ENCODE peak calls at places on chromosome 1, in ten cellular contexts. Z is astrocyte of the spinal cord, I is cardiac fibroblast, V is mucosa of descending colon, R is WERI-Rb-1, H is ovary, P is transverse colon, W is mammary epithelial cell, Q is cardiac muscle cell, E is fibroblast of lung. F is an unnamed sample.

GRCh38 chr1:218803351-218803997 is 370.2 kb upstream of the LYPLAL1 start:
- DNase-seq in Z (no peak), H (no peak), V (no peak), I (no peak), Q (no peak), R (no peak), E (no peak), W (no peak), P (no peak), F (no peak)

GRCh38 chr1:93083979-93084378 is 4.9 kb downstream of the MTF2 start:
- DNase-seq in E (no peak), P (no peak), I (no peak), Z (no peak), V (no peak), R (no peak), Q (no peak), H (no peak), W (no peak), F (no peak)

GRCh38 chr1:32068891-32069590 is 3.7 kb upstream of the TMEM39B start:
- DNase-seq in V (no peak), P (no peak), R (no peak), Q (no peak), E (peak; percentile 76), Z (peak; percentile 62), W (peak; percentile 57), H (no peak), I (peak; percentile 65), F (no peak)

GRCh38 chr1:160148121-160148520 is 3.3 kb upstream of the ATP1A4 start:
- DNase-seq in H (no peak), I (no peak), Z (no peak), R (no peak), W (no peak), P (no peak), Q (no peak), E (no peak), V (no peak), F (no peak)

GRCh38 chr1:206905295-206906164 is 8.3 kb downstream of the IL24 start:
- DNase-seq in I (peak; percentile 99), V (no peak), P (no peak), Z (peak; percentile 74), E (peak; percentile 94), W (peak; percentile 97), R (no peak), H (no peak), Q (no peak), F (no peak)

GRCh38 chr1:211973541-211973940 is 61.8 kb downstream of the INTS7 start:
- DNase-seq in I (no peak), W (no peak), P (no peak), Z (no peak), Q (no peak), V (no peak), E (no peak), R (no peak), H (no peak), F (no peak)

GRCh38 chr1:20100632-20101355 is 18.5 kb downstream of the PLA2G2D start:
- DNase-seq in H (peak; percentile 53), W (peak; percentile 57), Z (peak; percentile 46), R (peak; percentile 52), Q (peak; percentile 68), V (peak; percentile 47), E (peak; percentile 64), I (peak; percentile 73), P (peak; percentile 46), F (peak; percentile 53)

GRCh38 chr1:54404939-54405880 is 984 bp downstream of the SSBP3 start:
- DNase-seq in Z (no peak), Q (peak; percentile 44), P (peak; percentile 41), H (peak; percentile 50), V (peak; percentile 66), E (peak; percentile 15), R (peak; percentile 42), I (peak; percentile 15), W (peak; percentile 42), F (peak; percentile 33)

GRCh38 chr1:161158316-161159016 is 834 bp upstream of the USP21 start:
- DNase-seq in P (no peak), W (no peak), V (no peak), E (no peak), Q (no peak), R (no peak), H (no peak), I (no peak), Z (no peak), F (no peak)

GRCh38 chr1:161160763-161161162 is 1.5 kb downstream of the USP21 start:
- DNase-seq in W (no peak), Q (no peak), R (no peak), E (no peak), Z (no peak), I (no peak), P (no peak), H (no peak), V (no peak), F (no peak)

GRCh38 chr1:161159915-161160248 is 582 bp downstream of the USP21 start:
- DNase-seq in R (no peak), H (no peak), Q (no peak), V (no peak), P (no peak), Z (no peak), I (no peak), W (no peak), E (no peak), F (no peak)

GRCh38 chr1:161157867-161158266 is 1.4 kb upstream of the USP21 start:
- DNase-seq in W (no peak), V (no peak), P (no peak), E (no peak), H (no peak), Z (no peak), Q (no peak), R (no peak), I (no peak), F (no peak)

DNA sequence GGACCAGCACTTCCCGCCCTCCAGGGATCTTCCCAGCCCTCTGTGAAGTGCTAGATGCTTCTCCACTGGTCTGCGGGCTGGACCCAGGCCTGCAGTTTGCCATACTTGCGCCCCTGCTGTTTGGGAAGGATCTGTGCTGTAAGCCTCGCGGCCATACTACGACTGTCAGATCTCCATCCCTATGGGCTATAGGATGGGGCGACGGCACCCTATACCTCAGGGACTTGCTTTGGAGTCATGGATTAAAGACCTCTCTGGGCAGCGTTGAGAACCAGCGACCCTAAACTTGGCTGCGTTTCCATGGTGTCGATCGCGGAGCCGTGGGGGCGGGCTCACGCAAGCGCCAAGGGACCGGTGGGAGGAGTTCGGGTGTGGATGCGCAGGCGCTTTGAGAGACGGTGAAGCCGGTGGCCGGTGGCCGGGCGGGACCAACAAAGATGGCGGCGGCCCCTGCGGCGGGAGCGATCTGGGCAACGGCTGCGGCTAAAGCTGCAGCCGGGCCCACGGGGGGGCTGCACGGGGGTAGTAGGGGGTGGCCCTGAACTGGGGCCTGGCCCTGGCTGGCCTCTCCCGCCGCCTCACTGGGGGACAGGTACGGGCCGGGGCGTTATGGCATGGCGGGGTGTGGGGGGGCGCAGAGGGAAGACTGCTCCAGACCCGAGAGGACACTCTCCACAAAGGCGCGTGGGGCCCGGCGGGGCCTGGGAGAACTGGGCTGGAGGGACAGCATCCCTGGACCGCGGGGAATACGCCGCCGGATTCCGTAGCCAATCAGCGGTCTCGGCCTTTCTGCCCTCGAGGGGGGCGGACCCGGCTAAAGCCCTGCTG is at the start of gene USP21:
- DNase-seq in Z (peak; percentile 89), W (peak; percentile 78), H (peak; percentile 95), E (peak; percentile 80), R (peak; percentile 98), Q (peak; percentile 96), P (peak; percentile 94), V (peak; percentile 95), I (peak; percentile 91), F (peak; percentile 95)
- TF ChIP-seq CTCF in Z (peak; percentile 43), W (peak; percentile 55), H (peak; percentile 52), E (peak; percentile 30), R (peak; percentile 56), Q (peak; percentile 45), P (peak; percentile 53), V (no peak), I (peak; percentile 67), F (no peak)

GRCh38 chr1:118821801-118822200 is 166.3 kb downstream of the TBX15 start:
- DNase-seq in E (no peak), R (no peak), W (no peak), V (no peak), H (no peak), Q (no peak), Z (no peak), P (no peak), I (peak; percentile 4), F (no peak)

GRCh38 chr1:118825619-118826018 is 162.5 kb downstream of the TBX15 start:
- DNase-seq in V (no peak), R (no peak), H (no peak), W (no peak), P (no peak), I (no peak), Q (no peak), Z (no peak), E (no peak), F (no peak)

GRCh38 chr1:118827207-118827606 is 160.9 kb downstream of the TBX15 start:
- DNase-seq in V (no peak), W (no peak), P (no peak), E (no peak), H (no peak), Z (no peak), R (no peak), I (no peak), Q (no peak), F (no peak)

GRCh38 chr1:118826669-118827068 is 161.5 kb downstream of the TBX15 start:
- DNase-seq in V (no peak), R (no peak), Q (no peak), W (peak; percentile 26), H (no peak), E (no peak), P (no peak), Z (no peak), I (no peak), F (no peak)
- TF ChIP-seq CTCF in V (no peak), R (no peak), Q (no peak), W (no peak), H (no peak), E (no peak), P (no peak), Z (no peak), I (no peak), F (no peak)

GRCh38 chr1:150551049-150551783 is 2.0 kb downstream of the ADAMTSL4 start:
- DNase-seq in Q (no peak), Z (no peak), W (no peak), I (no peak), H (no peak), E (no peak), R (no peak), P (peak; percentile 21), V (no peak), F (no peak)

GRCh38 chr1:150548324-150548631 is 930 bp upstream of the ADAMTSL4 start:
- DNase-seq in H (no peak), E (no peak), P (no peak), Q (no peak), V (no peak), W (no peak), Z (no peak), I (no peak), R (no peak), F (no peak)

GRCh38 chr1:150548632-150549495 is at the start of gene ADAMTSL4:
- DNase-seq in Z (peak; percentile 83), P (peak; percentile 68), R (peak; percentile 65), W (peak; percentile 60), E (peak; percentile 80), V (peak; percentile 72), Q (peak; percentile 87), H (peak; percentile 70), I (peak; percentile 81), F (peak; percentile 67)

GRCh38 chr1:150550222-150551048 is 1.2 kb downstream of the ADAMTSL4 start:
- DNase-seq in I (no peak), Q (no peak), W (no peak), Z (no peak), H (peak; percentile 75), E (no peak), P (peak; percentile 19), V (no peak), R (no peak), F (no peak)

GRCh38 chr1:150549496-150550221 is 451 bp downstream of the ADAMTSL4 start:
- DNase-seq in H (peak; percentile 65), Z (no peak), I (no peak), P (peak; percentile 48), R (no peak), Q (peak; percentile 50), E (no peak), V (no peak), W (no peak), F (peak; percentile 17)
- TF ChIP-seq CTCF in H (peak; percentile 9), Z (no peak), I (peak; percentile 3), P (no peak), R (no peak), Q (no peak), E (no peak), V (no peak), W (peak; percentile 20), F (no peak)

DNA sequence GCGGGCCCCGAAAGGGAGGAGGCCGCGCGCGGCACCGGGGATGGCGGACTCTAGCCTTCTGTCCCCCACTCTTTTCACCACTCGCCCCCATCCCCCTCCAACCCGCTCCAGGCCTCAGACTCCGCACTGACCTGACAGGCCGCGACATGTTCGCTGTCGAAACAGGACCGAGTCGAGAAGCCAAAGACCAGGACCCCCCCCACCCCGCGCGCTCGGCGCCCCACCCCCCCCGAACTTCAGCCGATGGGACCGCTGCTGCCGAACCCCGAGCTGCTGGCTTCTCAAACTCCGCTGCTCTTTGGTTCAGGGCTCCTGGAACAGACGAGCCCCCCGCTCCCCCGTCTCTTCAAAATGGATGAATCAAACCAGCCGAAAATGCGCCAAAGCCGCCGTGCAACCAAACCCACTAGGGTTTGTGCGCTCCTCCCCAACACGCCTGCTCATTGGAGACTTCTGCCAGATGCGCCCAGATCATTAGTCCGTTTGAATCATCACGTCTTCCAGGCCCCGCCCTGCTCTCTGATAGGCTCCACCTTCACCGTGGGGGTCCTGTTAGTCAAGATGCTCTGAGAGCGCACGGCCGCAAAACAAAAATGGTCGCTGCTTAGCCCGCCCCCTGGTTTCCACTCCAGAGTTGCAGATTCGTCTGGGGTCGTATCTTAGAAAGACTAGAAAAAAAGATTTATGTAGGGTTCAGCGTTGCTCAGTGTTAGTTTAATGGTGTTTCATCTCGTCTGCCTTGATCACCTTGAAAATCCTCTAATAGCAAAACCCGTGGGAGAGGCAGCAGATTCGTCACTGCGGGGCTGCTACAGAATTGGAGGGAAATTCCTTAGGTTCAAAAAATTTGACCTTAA is at the start of gene NUCKS1:
- DNase-seq in H (peak; percentile 98), R (peak; percentile 100), Z (peak; percentile 100), Q (peak; percentile 98), I (peak; percentile 100), E (peak; percentile 100), V (peak; percentile 96), P (peak; percentile 98), W (peak; percentile 99), F (peak; percentile 94)
- TF ChIP-seq CTCF in H (no peak), R (peak; percentile 13), Z (peak; percentile 29), Q (peak; percentile 11), I (peak; percentile 15), E (peak; percentile 18), V (no peak), P (peak; percentile 16), W (no peak), F (no peak)